ENCODE peak calls at places on chromosome 13, in six cellular contexts. Z, U, C, R, E and N are unnamed samples.

GRCh38 chr13:79056706-79057105 is 349.3 kb downstream of the RBM26 start:
- DNase-seq in E (no peak), U (no peak), C (no peak), R (no peak), Z (no peak), N (no peak)

GRCh38 chr13:60267498-60268202 is 103.9 kb upstream of the DIAPH3 start:
- DNase-seq in U (no peak), Z (no peak), R (no peak), C (peak), E (no peak), N (no peak)

GRCh38 chr13:59531571-59532091 is 632.1 kb downstream of the DIAPH3 start:
- DNase-seq in Z (peak), E (peak), R (peak), U (no peak), C (no peak), N (no peak)

GRCh38 chr13:51636349-51636890 is 52.2 kb downstream of the WDFY2 start:
- DNase-seq in C (no peak), R (no peak), Z (no peak), E (no peak), U (no peak), N (no peak)

GRCh38 chr13:32113564-32113963 is 82.0 kb downstream of the FRY start:
- DNase-seq in R (no peak), C (no peak), E (no peak), Z (no peak), U (no peak), N (no peak)

GRCh38 chr13:106599875-106600797 is 32.2 kb upstream of the ARGLU1 start:
- DNase-seq in R (no peak), U (no peak), Z (peak), E (no peak), C (no peak), N (no peak)

GRCh38 chr13:111472559-111473460 is 152.4 kb downstream of the TEX29 start:
- DNase-seq in E (no peak), R (no peak), C (no peak), U (no peak), Z (no peak), N (no peak)

GRCh38 chr13:104024416-104025170 is 958.4 kb upstream of the SLC10A2 start:
- DNase-seq in R (no peak), C (no peak), E (no peak), Z (no peak), U (no peak), N (no peak)

GRCh38 chr13:80677227-80677626 is 336.3 kb upstream of the SPRY2 start:
- DNase-seq in Z (no peak), R (no peak), E (no peak), U (no peak), C (no peak), N (no peak)

GRCh38 chr13:32850311-32851052 is 165.7 kb upstream of the KL start:
- DNase-seq in C (no peak), U (no peak), R (no peak), E (no peak), Z (no peak), N (no peak)

GRCh38 chr13:113937497-113938140 is 36.3 kb downstream of the C13orf46 start:
- DNase-seq in E (no peak), R (no peak), Z (no peak), U (no peak), C (no peak), N (no peak)

GRCh38 chr13:22945321-22946226 is 235.2 kb upstream of the SGCG start:
- DNase-seq in C (no peak), U (no peak), E (peak), Z (no peak), R (no peak), N (no peak)